ENCODE peak calls at places on chromosomes 4 and X, in five cellular contexts. One of them, this sample, is unnamed.

GRCh38 chr4:109665783-109666455 is 37.3 kb downstream of the CASP6 start:
- DNase-seq in tibial artery: no peak
- DNase-seq in ELR: no peak
- DNase-seq in ELF-1: no peak
- DNase-seq in Daoy: no peak
- DNase-seq in this sample: no peak

GRCh38 chrX:69493193-69493592 is 10.9 kb upstream of the NALF2 start:
- DNase-seq in tibial artery: no peak
- DNase-seq in ELR: no peak
- DNase-seq in ELF-1: peak; percentile 80
- DNase-seq in Daoy: no peak
- DNase-seq in this sample: no peak

GRCh38 chrX:126485371-126485770 is 67.2 kb downstream of the DCAF12L1 start:
- DNase-seq in tibial artery: no peak
- DNase-seq in ELR: no peak
- DNase-seq in ELF-1: peak; percentile 30
- DNase-seq in Daoy: no peak
- DNase-seq in this sample: no peak

GRCh38 chr4:2186133-2186864 is 55.6 kb downstream of the HAUS3 start:
- DNase-seq in tibial artery: no peak
- DNase-seq in ELR: peak; percentile 58
- DNase-seq in ELF-1: peak; percentile 62
- DNase-seq in Daoy: peak; percentile 47
- DNase-seq in this sample: no peak

GRCh38 chr4:40736910-40737309 is 12.8 kb upstream of the NSUN7 start:
- DNase-seq in tibial artery: no peak
- DNase-seq in ELR: peak; percentile 46
- DNase-seq in ELF-1: no peak
- DNase-seq in Daoy: peak; percentile 7
- DNase-seq in this sample: no peak

GRCh38 chrX:137852502-137852901 is 286.6 kb downstream of the ZIC3 start:
- DNase-seq in tibial artery: no peak
- DNase-seq in ELR: no peak
- DNase-seq in ELF-1: no peak
- DNase-seq in Daoy: no peak
- DNase-seq in this sample: no peak

GRCh38 chrX:135484636-135485289 is 35.7 kb upstream of the INTS6L start:
- DNase-seq in tibial artery: no peak
- DNase-seq in ELR: peak; percentile 53
- DNase-seq in ELF-1: no peak
- DNase-seq in Daoy: peak; percentile 11
- DNase-seq in this sample: peak; percentile 21

GRCh38 chrX:38656350-38656915 is 95.1 kb downstream of the TSPAN7 start:
- DNase-seq in tibial artery: no peak
- DNase-seq in ELR: no peak
- DNase-seq in ELF-1: no peak
- DNase-seq in Daoy: no peak
- DNase-seq in this sample: no peak

GRCh38 chr4:128299848-128300247 is 12.2 kb upstream of the PGRMC2 start:
- DNase-seq in tibial artery: no peak
- DNase-seq in ELR: no peak
- DNase-seq in ELF-1: no peak
- DNase-seq in Daoy: no peak
- DNase-seq in this sample: no peak